ENCODE peak calls at places on chromosomes 2 and 18, in four cellular contexts. W, E, A and L are unnamed samples.

GRCh38 chr2:191995285-191995684 is 148.4 kb upstream of the CAVIN2 start:
- DNase-seq in A (no peak), W (no peak), E (no peak), L (no peak)

GRCh38 chr18:63299837-63300787 is 19.5 kb downstream of the BCL2 start:
- DNase-seq in E (peak), A (no peak), W (no peak), L (no peak)

GRCh38 chr18:6566338-6566911 is 151.7 kb upstream of the L3MBTL4 start:
- DNase-seq in W (no peak), E (no peak), A (no peak), L (no peak)

GRCh38 chr2:171522804-171523338 is 597 bp downstream of the CYBRD1 start:
- DNase-seq in W (no peak), E (peak), A (peak), L (peak)

GRCh38 chr2:30677231-30677630 is 130.0 kb downstream of the CAPN13 start:
- DNase-seq in E (no peak), W (no peak), A (no peak), L (no peak)

GRCh38 chr2:21372654-21373053 is 248.9 kb downstream of the TDRD15 start:
- DNase-seq in W (no peak), A (no peak), E (no peak), L (peak)

GRCh38 chr2:3766824-3767223 is 63.4 kb downstream of the DCDC2C start:
- DNase-seq in W (no peak), E (no peak), A (no peak), L (no peak)

GRCh38 chr2:49004046-49004626 is 150.2 kb downstream of the FSHR start:
- DNase-seq in E (no peak), W (no peak), A (no peak), L (peak)

GRCh38 chr18:25672490-25672889 is 320.5 kb upstream of the ZNF521 start:
- DNase-seq in E (no peak), A (no peak), W (no peak), L (no peak)

GRCh38 chr2:19863303-19864041 is 38.3 kb downstream of the TTC32 start:
- DNase-seq in A (peak), E (peak), W (peak), L (peak)

GRCh38 chr2:116747103-116747502 is 1067.4 kb upstream of the DDX18 start:
- DNase-seq in E (no peak), A (no peak), W (no peak), L (no peak)

GRCh38 chr2:43154685-43155084 is 71.7 kb downstream of the ZFP36L2 start:
- DNase-seq in A (no peak), E (no peak), W (peak), L (no peak)

GRCh38 chr2:9310827-9311226 is 104.2 kb downstream of the ASAP2 start:
- DNase-seq in W (no peak), E (no peak), A (no peak), L (no peak)

GRCh38 chr2:118830121-118830520 is 17.3 kb downstream of the EN1 start:
- DNase-seq in A (no peak), E (no peak), W (no peak), L (no peak)

GRCh38 chr18:8998481-8999217 is 103.8 kb upstream of the NDUFV2 start:
- DNase-seq in W (no peak), E (no peak), A (no peak), L (no peak)

GRCh38 chr2:119435148-119435952 is 3.7 kb downstream of the TMEM37 start:
- DNase-seq in E (peak), W (no peak), A (no peak), L (no peak)

GRCh38 chr2:233093721-233094120 is 33.6 kb downstream of the INPP5D start:
- DNase-seq in W (no peak), A (no peak), E (no peak), L (no peak)

GRCh38 chr2:26576565-26577441 is 64.4 kb downstream of the CIB4 start:
- DNase-seq in A (no peak), E (no peak), W (no peak), L (no peak)